ENCODE peak calls at places on chromosomes 5 and 9, in four cellular contexts. H is lower leg skin, F is A673, Q is cardiac muscle cell. C is an unnamed sample.

GRCh38 chr9:87551692-87552303 is 54.1 kb downstream of the DAPK1 start:
- DNase-seq in H (no peak), F (no peak), Q (peak; percentile 38), C (no peak)

GRCh38 chr9:4182831-4183230 is 117.0 kb downstream of the GLIS3 start:
- DNase-seq in H (no peak), F (peak; percentile 9), Q (no peak), C (no peak)

GRCh38 chr9:130258999-130259398 is 6.6 kb upstream of the HMCN2 start:
- DNase-seq in H (no peak), F (no peak), Q (no peak), C (no peak)

GRCh38 chr5:3258050-3258449 is 337.6 kb upstream of the IRX1 start:
- DNase-seq in H (no peak), F (no peak), Q (no peak), C (no peak)

GRCh38 chr5:74555991-74556390 is 84.5 kb downstream of the ENC1 start:
- DNase-seq in H (no peak), F (peak; percentile 78), Q (no peak), C (no peak)

GRCh38 chr5:30874234-30875034 is 319.1 kb upstream of the CDH6 start:
- DNase-seq in H (no peak), F (peak; percentile 36), Q (no peak), C (no peak)

GRCh38 chr5:126477681-126478117 is 54.5 kb downstream of the GRAMD2B start:
- DNase-seq in H (no peak), F (no peak), Q (no peak), C (no peak)

GRCh38 chr5:114473541-114473940 is 111.7 kb downstream of the KCNN2 start:
- DNase-seq in H (no peak), F (no peak), Q (no peak), C (no peak)

GRCh38 chr5:82820188-82820587 is 257.0 kb downstream of the TMEM167A start:
- DNase-seq in H (no peak), F (no peak), Q (no peak), C (no peak)

GRCh38 chr9:109254317-109254716 is 66.5 kb downstream of the EPB41L4B start:
- DNase-seq in H (no peak), F (no peak), Q (no peak), C (peak; percentile 64)

GRCh38 chr5:87361031-87361443 is 51.7 kb downstream of the CCNH start:
- DNase-seq in H (no peak), F (no peak), Q (no peak), C (peak; percentile 45)

GRCh38 chr5:71836084-71836483 is 117.0 kb downstream of the CARTPT start:
- DNase-seq in H (no peak), F (peak; percentile 27), Q (no peak), C (peak; percentile 34)

GRCh38 chr9:38063363-38063707 is 5.7 kb downstream of the SHB start:
- DNase-seq in H (no peak), F (no peak), Q (no peak), C (no peak)

GRCh38 chr5:157216395-157217142 is 35.9 kb downstream of the ITK start:
- DNase-seq in H (no peak), F (no peak), Q (no peak), C (no peak)

GRCh38 chr9:4750021-4750673 is 9.1 kb upstream of the AK3 start:
- DNase-seq in H (no peak), F (peak; percentile 72), Q (peak; percentile 39), C (peak; percentile 69)

GRCh38 chr9:112299514-112299913 is 33.9 kb downstream of the PTBP3 start:
- DNase-seq in H (no peak), F (no peak), Q (no peak), C (peak; percentile 79)

GRCh38 chr5:147906326-147907095 is at the start of gene C5orf46:
- DNase-seq in H (no peak), F (peak; percentile 26), Q (no peak), C (peak; percentile 74)

GRCh38 chr9:133359420-133360175 is 3.2 kb downstream of the SURF2 start:
- DNase-seq in H (no peak), F (peak; percentile 43), Q (peak; percentile 27), C (no peak)

GRCh38 chr9:36138901-36139300 is 2.4 kb downstream of the GLIPR2 start:
- DNase-seq in H (no peak), F (no peak), Q (no peak), C (no peak)

GRCh38 chr5:74648835-74649286 is 8.3 kb upstream of the ENC1 start:
- DNase-seq in H (no peak), F (peak; percentile 75), Q (peak; percentile 66), C (peak; percentile 82)

GRCh38 chr5:13843181-13843846 is 101.2 kb downstream of the DNAH5 start:
- DNase-seq in H (no peak), F (no peak), Q (no peak), C (no peak)

GRCh38 chr9:79693750-79694149 is 122.0 kb downstream of the TLE4 start:
- DNase-seq in H (no peak), F (no peak), Q (no peak), C (no peak)

GRCh38 chr5:179319741-179320281 is 25.4 kb downstream of the ADAMTS2 start:
- DNase-seq in H (no peak), F (no peak), Q (no peak), C (peak; percentile 63)

GRCh38 chr5:157324237-157324636 is 58.3 kb downstream of the CYFIP2 start:
- DNase-seq in H (no peak), F (no peak), Q (no peak), C (no peak)

GRCh38 chr9:125748511-125749099 is 1.4 kb downstream of the PBX3 start:
- DNase-seq in H (no peak), F (no peak), Q (peak; percentile 32), C (no peak)

GRCh38 chr9:33170464-33171156 is 3.5 kb upstream of the B4GALT1 start:
- DNase-seq in H (peak; percentile 52), F (peak; percentile 65), Q (peak; percentile 45), C (no peak)
- TF ChIP-seq CTCF in H (no peak), F (peak; percentile 55), Q (no peak), C (peak; percentile 8)

GRCh38 chr5:138289296-138289695 is 14.9 kb upstream of the GFRA3 start:
- DNase-seq in H (no peak), F (no peak), Q (no peak), C (no peak)
- H3K4me3 ChIP-seq in H (no peak overlapping the region), F (no peak overlapping the region), Q (no peak overlapping the region), C (no peak overlapping the region)

GRCh38 chr5:141863569-141864178 is 14.5 kb downstream of the PCDH1 start:
- DNase-seq in H (no peak), F (no peak), Q (no peak), C (no peak)
- TF ChIP-seq CTCF in H (no peak), F (no peak), Q (no peak), C (no peak)

DNA sequence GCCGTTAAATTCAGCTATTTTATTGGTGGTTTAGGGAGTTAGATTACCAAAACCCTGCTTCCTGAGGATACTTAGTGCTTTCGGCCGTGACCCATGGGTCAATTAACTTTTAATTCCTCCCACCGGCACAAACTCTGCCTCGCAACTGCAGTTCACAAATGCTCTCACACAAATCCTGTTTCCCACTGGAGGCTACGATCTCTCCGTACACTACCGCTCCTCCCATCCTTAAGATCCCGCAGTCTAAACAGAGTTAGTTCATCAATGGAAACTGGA is 440 bp upstream of the NAIF1 start:
- DNase-seq in H (no peak), F (no peak), Q (no peak), C (no peak)
- H3K4me3 ChIP-seq in H (peak overlapping the region; percentile 18), F (peak overlapping the region; percentile 94), Q (peak overlapping the region; percentile 50), C (peak overlapping the region; percentile 74)

GRCh38 chr5:137296213-137296702 is 202.9 kb downstream of the SPOCK1 start:
- DNase-seq in H (no peak), F (no peak), Q (no peak), C (no peak)
- TF ChIP-seq CTCF in H (no peak), F (no peak), Q (no peak), C (no peak)

C was measured in fibroblast of pulmonary artery.